ENCODE peak calls at places on chromosome 21, in seven cellular contexts. R is HS-27A, Q is H54, K is GM12864, C is left colon, Z is pancreas, N is hypothalamus. E is an unnamed sample.

GRCh38 chr21:43370091-43370658 is 56.8 kb downstream of the SIK1 start:
- DNase-seq in Q (no peak), R (no peak), C (no peak), Z (no peak), K (no peak), N (no peak), E (no peak)

GRCh38 chr21:36768496-36768895 is 69.6 kb downstream of the SIM2 start:
- DNase-seq in Z (no peak), K (no peak), N (no peak), Q (no peak), R (no peak), C (no peak), E (no peak)

GRCh38 chr21:32653326-32653901 is 41.2 kb upstream of the CFAP298 start:
- DNase-seq in Q (peak; percentile 38), C (peak; percentile 24), K (peak; percentile 10), R (no peak), Z (peak; percentile 6), N (no peak), E (no peak)

GRCh38 chr21:41633627-41634026 is 125.7 kb upstream of the TMPRSS2 start:
- DNase-seq in Z (no peak), N (no peak), C (no peak), Q (no peak), K (no peak), R (no peak), E (no peak)

GRCh38 chr21:44944596-44944995 is 4.8 kb downstream of the SLX9 start:
- DNase-seq in K (no peak), N (no peak), Z (no peak), Q (no peak), R (no peak), C (no peak), E (no peak)

GRCh38 chr21:35520869-35521268 is 471.8 kb upstream of the RUNX1 start:
- DNase-seq in Q (no peak), N (no peak), R (no peak), K (no peak), Z (no peak), C (no peak), E (no peak)

GRCh38 chr21:46082638-46083270 is 15.2 kb upstream of the COL6A2 start:
- DNase-seq in K (no peak), R (no peak), Q (no peak), N (no peak), C (no peak), Z (no peak), E (no peak)

GRCh38 chr21:33894736-33895288 is 20.8 kb downstream of the ATP5PO start:
- DNase-seq in N (peak; percentile 64), K (no peak), Q (peak; percentile 87), Z (peak; percentile 39), R (peak; percentile 38), C (peak; percentile 71), E (peak; percentile 50)

GRCh38 chr21:41396452-41397107 is 29.5 kb upstream of the MX1 start:
- DNase-seq in R (no peak), K (no peak), Q (no peak), Z (no peak), N (no peak), C (peak; percentile 60), E (peak; percentile 45)

GRCh38 chr21:38389891-38390290 is 108.4 kb downstream of the ERG start:
- DNase-seq in Q (no peak), N (no peak), Z (no peak), K (no peak), R (no peak), C (no peak), E (no peak)

GRCh38 chr21:46429754-46430681 is 28.7 kb upstream of the DIP2A start:
- DNase-seq in K (no peak), C (no peak), R (no peak), Q (no peak), Z (no peak), N (no peak), E (no peak)

GRCh38 chr21:15023782-15024181 is 41.0 kb downstream of the NRIP1 start:
- DNase-seq in R (no peak), Q (no peak), Z (no peak), K (no peak), C (no peak), N (no peak), E (no peak)

GRCh38 chr21:44842721-44843445 is 25.0 kb upstream of the SUMO3 start:
- DNase-seq in Z (no peak), N (no peak), Q (no peak), K (no peak), C (no peak), R (no peak), E (no peak)

GRCh38 chr21:41245509-41246135 is 71.0 kb upstream of the FAM3B start:
- DNase-seq in N (no peak), R (no peak), Q (no peak), C (no peak), K (no peak), Z (no peak), E (no peak)

GRCh38 chr21:31366825-31367224 is 22.8 kb upstream of the TIAM1 start:
- DNase-seq in Z (no peak), C (no peak), R (peak; percentile 84), Q (peak; percentile 65), K (no peak), N (no peak), E (peak; percentile 53)

GRCh38 chr21:42666023-42666747 is 12.8 kb downstream of the PDE9A start:
- DNase-seq in N (no peak), C (peak; percentile 40), Q (no peak), Z (no peak), K (no peak), R (no peak), E (no peak)

GRCh38 chr21:33201945-33202344 is 27.8 kb upstream of the IFNAR2 start:
- DNase-seq in R (no peak), Z (no peak), N (no peak), Q (no peak), C (peak; percentile 34), K (no peak), E (no peak)

GRCh38 chr21:45974073-45975016 is 7.2 kb upstream of the COL6A1 start:
- DNase-seq in C (peak; percentile 34), N (no peak), Z (no peak), R (no peak), K (no peak), Q (peak; percentile 89), E (no peak)

GRCh38 chr21:16496594-16496993 is 766.8 kb downstream of the USP25 start:
- DNase-seq in R (no peak), Q (no peak), Z (no peak), K (no peak), N (no peak), C (no peak), E (no peak)

GRCh38 chr21:44347911-44348451 is 5.4 kb upstream of the TRPM2 start:
- DNase-seq in N (no peak), K (no peak), C (no peak), Z (no peak), R (no peak), Q (no peak), E (peak; percentile 60)

GRCh38 chr21:34276711-34277425 is 86.9 kb upstream of the KCNE2 start:
- DNase-seq in K (peak; percentile 26), Q (no peak), C (no peak), R (no peak), Z (no peak), N (no peak), E (no peak)

GRCh38 chr21:14975136-14975905 is 89.5 kb downstream of the NRIP1 start:
- DNase-seq in R (no peak), Z (no peak), Q (no peak), C (no peak), K (no peak), N (no peak), E (no peak)

GRCh38 chr21:43834146-43834905 is 30.7 kb upstream of the AGPAT3 start:
- DNase-seq in Q (no peak), N (no peak), Z (no peak), K (no peak), R (no peak), C (no peak), E (no peak)

GRCh38 chr21:39313042-39313456 is 383 bp downstream of the BRWD1 start:
- DNase-seq in Q (peak; percentile 33), R (no peak), K (no peak), Z (peak; percentile 31), N (peak; percentile 45), C (peak; percentile 62), E (no peak)

GRCh38 chr21:17455451-17455850 is 57.4 kb upstream of the CXADR start:
- DNase-seq in C (no peak), K (no peak), Z (no peak), N (no peak), R (no peak), Q (no peak), E (no peak)

GRCh38 chr21:29221259-29221744 is 77.4 kb upstream of the BACH1 start:
- DNase-seq in K (no peak), C (no peak), Z (peak; percentile 23), R (peak; percentile 98), Q (peak; percentile 44), N (no peak), E (no peak)

GRCh38 chr21:24895885-24896734 is 711.2 kb downstream of the MRPL39 start:
- DNase-seq in R (peak; percentile 9), C (peak; percentile 5), Z (no peak), K (no peak), N (no peak), Q (no peak), E (peak; percentile 18)

GRCh38 chr21:25457411-25457810 is 149.9 kb downstream of the MRPL39 start:
- DNase-seq in C (no peak), N (no peak), R (no peak), K (peak; percentile 84), Q (peak; percentile 33), Z (no peak), E (no peak)

GRCh38 chr21:26167593-26167992 is 3.0 kb downstream of the APP start:
- DNase-seq in N (no peak), Q (no peak), C (no peak), R (no peak), Z (no peak), K (no peak), E (no peak)

GRCh38 chr21:33931799-33932390 is 16.3 kb upstream of the ATP5PO start:
- DNase-seq in Q (no peak), C (no peak), N (no peak), Z (no peak), K (no peak), R (no peak), E (no peak)